ENCODE peak calls at places on chromosome 5, in seven cellular contexts. D is AML-193, G is NCI-H1417, N is NCI-H2029, I is left lung, L is testis, P is tibial artery. U is an unnamed sample.

GRCh38 chr5:466661-467310 is 23.8 kb downstream of the EXOC3 start:
- DNase-seq in D (no peak), G (no peak), N (no peak), I (no peak), L (no peak), P (peak; percentile 13), U (no peak)

GRCh38 chr5:39360483-39361071 is 3.7 kb downstream of the C9 start:
- DNase-seq in D (no peak), G (no peak), N (no peak), I (no peak), L (no peak), P (no peak), U (no peak)

GRCh38 chr5:87076411-87076810 is 191.3 kb upstream of the RASA1 start:
- DNase-seq in D (no peak), G (no peak), N (no peak), I (no peak), L (no peak), P (no peak), U (no peak)

GRCh38 chr5:141420855-141421488 is at the start of gene PCDHGA11:
- DNase-seq in D (no peak), G (no peak), N (no peak), I (no peak), L (peak; percentile 73), P (peak; percentile 47), U (no peak)

GRCh38 chr5:151703227-151703626 is 16.5 kb upstream of the SPARC start:
- DNase-seq in D (no peak), G (peak; percentile 4), N (no peak), I (no peak), L (peak; percentile 1), P (no peak), U (no peak)

GRCh38 chr5:151643385-151643784 is 43.3 kb downstream of the SPARC start:
- DNase-seq in D (no peak), G (no peak), N (no peak), I (no peak), L (no peak), P (no peak), U (no peak)

GRCh38 chr5:39217365-39218281 is 1.7 kb downstream of the FYB1 start:
- DNase-seq in D (peak; percentile 86), G (peak; percentile 73), N (peak; percentile 54), I (peak; percentile 64), L (peak; percentile 91), P (peak; percentile 87), U (peak; percentile 40)

GRCh38 chr5:95861221-95861857 is 38.8 kb upstream of the GLRX start:
- DNase-seq in D (peak; percentile 78), G (peak; percentile 63), N (peak; percentile 87), I (peak; percentile 87), L (peak; percentile 57), P (peak; percentile 92), U (no peak)

GRCh38 chr5:2251751-2252150 is 369.0 kb upstream of the IRX4 start:
- DNase-seq in D (no peak), G (no peak), N (no peak), I (no peak), L (no peak), P (no peak), U (no peak)

GRCh38 chr5:145887217-145887616 is 14.4 kb upstream of the GRXCR2 start:
- DNase-seq in D (no peak), G (no peak), N (no peak), I (no peak), L (no peak), P (no peak), U (no peak)

GRCh38 chr5:156199045-156199444 is 127.9 kb upstream of the SGCD start:
- DNase-seq in D (no peak), G (no peak), N (no peak), I (no peak), L (no peak), P (no peak), U (no peak)

GRCh38 chr5:136720674-136721073 is 355.3 kb upstream of the TRPC7 start:
- DNase-seq in D (no peak), G (no peak), N (no peak), I (no peak), L (no peak), P (no peak), U (no peak)

GRCh38 chr5:132500931-132501628 is 10.5 kb upstream of the IRF1 start:
- DNase-seq in D (peak; percentile 43), G (peak; percentile 53), N (peak; percentile 41), I (peak; percentile 68), L (no peak), P (no peak), U (no peak)

GRCh38 chr5:133828727-133829126 is 139.7 kb downstream of the C5orf15 start:
- DNase-seq in D (no peak), G (no peak), N (no peak), I (no peak), L (peak; percentile 46), P (no peak), U (no peak)

GRCh38 chr5:150599917-150600511 is 40.4 kb upstream of the SYNPO start:
- DNase-seq in D (no peak), G (no peak), N (peak; percentile 81), I (peak; percentile 87), L (peak; percentile 69), P (peak; percentile 74), U (no peak)

GRCh38 chr5:530556-530955 is 6.3 kb upstream of the SLC9A3 start:
- DNase-seq in D (no peak), G (no peak), N (no peak), I (no peak), L (no peak), P (no peak), U (no peak)

GRCh38 chr5:181221105-181221791 is 1.8 kb upstream of the TRIM41 start:
- DNase-seq in D (no peak), G (no peak), N (no peak), I (peak; percentile 34), L (no peak), P (no peak), U (no peak)

GRCh38 chr5:7763621-7764072 is 87.3 kb downstream of the CFAP90 start:
- DNase-seq in D (no peak), G (no peak), N (peak; percentile 57), I (no peak), L (no peak), P (no peak), U (no peak)

GRCh38 chr5:72692273-72692672 is 124.2 kb upstream of the TNPO1 start:
- DNase-seq in D (no peak), G (peak; percentile 69), N (no peak), I (no peak), L (no peak), P (no peak), U (no peak)

GRCh38 chr5:174625591-174626365 is 98.6 kb upstream of the MSX2 start:
- DNase-seq in D (no peak), G (peak; percentile 82), N (no peak), I (no peak), L (peak; percentile 71), P (no peak), U (peak; percentile 46)

GRCh38 chr5:98942849-98943248 is 14.0 kb upstream of the CHD1 start:
- DNase-seq in D (peak; percentile 46), G (no peak), N (no peak), I (no peak), L (no peak), P (no peak), U (no peak)

GRCh38 chr5:168430303-168430702 is 56.0 kb upstream of the RARS1 start:
- DNase-seq in D (no peak), G (no peak), N (no peak), I (no peak), L (no peak), P (no peak), U (no peak)

GRCh38 chr5:172102913-172103629 is 85.0 kb downstream of the STK10 start:
- DNase-seq in D (no peak), G (no peak), N (no peak), I (peak; percentile 72), L (peak; percentile 55), P (peak; percentile 44), U (no peak)

U was measured in NCI-H2227 treated with DMSO at 0.1 percent for 48 hours.